ENCODE peak calls at places on chromosomes 13 and 19, in nine cellular contexts. P, V, U, L, N, T, O, Z and C are unnamed samples. For H3K27me3, the result is how much of the 10 kb centered on the place peaks cover.

GRCh38 chr19:33624586-33625153 is 2.9 kb downstream of the CHST8 start:
- DNase-seq in P (no peak), V (no peak), U (no peak), L (no peak), N (no peak), T (no peak), O (no peak), Z (no peak), C (no peak)

GRCh38 chr13:97855570-97855970 is 97.9 kb upstream of the IPO5 start:
- DNase-seq in P (peak), V (no peak), U (no peak), L (peak), N (peak), T (peak), O (no peak), Z (peak), C (peak)

GRCh38 chr13:60372141-60372540 is 24.9 kb upstream of the TDRD3 start:
- DNase-seq in P (no peak), V (no peak), U (no peak), L (no peak), N (no peak), T (no peak), O (peak), Z (no peak), C (no peak)

GRCh38 chr19:55333870-55334269 is 5.8 kb upstream of the KMT5C start:
- DNase-seq in P (no peak), V (no peak), U (no peak), L (no peak), N (no peak), T (no peak), O (no peak), Z (no peak), C (no peak)

GRCh38 chr19:52231154-52231565 is 38.2 kb upstream of the ZNF766 start:
- DNase-seq in P (no peak), V (no peak), U (no peak), L (no peak), N (no peak), T (no peak), O (no peak), Z (no peak), C (no peak)

GRCh38 chr19:8145969-8146368 is 3.4 kb downstream of the FBN3 start:
- DNase-seq in P (no peak), V (no peak), U (no peak), L (no peak), N (peak), T (no peak), O (peak), Z (no peak), C (no peak)

GRCh38 chr13:39374741-39375189 is 228.2 kb downstream of the LHFPL6 start:
- DNase-seq in P (no peak), V (no peak), U (no peak), L (no peak), N (no peak), T (no peak), O (no peak), Z (no peak), C (no peak)

GRCh38 chr19:46863818-46864629 is 3.2 kb downstream of the ARHGAP35 start:
- DNase-seq in P (no peak), V (peak), U (no peak), L (no peak), N (peak), T (peak), O (no peak), Z (no peak), C (no peak)

GRCh38 chr19:16645140-16645539 is 14.8 kb downstream of the SMIM7 start:
- DNase-seq in P (no peak), V (no peak), U (no peak), L (no peak), N (no peak), T (no peak), O (no peak), Z (no peak), C (no peak)

GRCh38 chr19:49546825-49547565 is 19.2 kb downstream of the RCN3 start:
- DNase-seq in P (peak), V (peak), U (peak), L (peak), N (peak), T (peak), O (no peak), Z (peak), C (peak)

GRCh38 chr13:88908896-88909535 is 1237.8 kb downstream of the SLITRK5 start:
- DNase-seq in P (peak), V (no peak), U (no peak), L (no peak), N (no peak), T (no peak), O (no peak), Z (no peak), C (no peak)

GRCh38 chr13:30985637-30986205 is 53.3 kb downstream of the TEX26 start:
- DNase-seq in P (no peak), V (no peak), U (no peak), L (peak), N (no peak), T (no peak), O (no peak), Z (no peak), C (no peak)

GRCh38 chr19:37227996-37228395 is 10.0 kb downstream of the ZNF383 start:
- DNase-seq in P (no peak), V (no peak), U (no peak), L (no peak), N (peak), T (no peak), O (no peak), Z (no peak), C (no peak)

GRCh38 chr13:46595136-46595917 is 42.4 kb downstream of the LRCH1 start:
- DNase-seq in P (no peak), V (no peak), U (no peak), L (peak), N (no peak), T (no peak), O (no peak), Z (no peak), C (no peak)

DNA sequence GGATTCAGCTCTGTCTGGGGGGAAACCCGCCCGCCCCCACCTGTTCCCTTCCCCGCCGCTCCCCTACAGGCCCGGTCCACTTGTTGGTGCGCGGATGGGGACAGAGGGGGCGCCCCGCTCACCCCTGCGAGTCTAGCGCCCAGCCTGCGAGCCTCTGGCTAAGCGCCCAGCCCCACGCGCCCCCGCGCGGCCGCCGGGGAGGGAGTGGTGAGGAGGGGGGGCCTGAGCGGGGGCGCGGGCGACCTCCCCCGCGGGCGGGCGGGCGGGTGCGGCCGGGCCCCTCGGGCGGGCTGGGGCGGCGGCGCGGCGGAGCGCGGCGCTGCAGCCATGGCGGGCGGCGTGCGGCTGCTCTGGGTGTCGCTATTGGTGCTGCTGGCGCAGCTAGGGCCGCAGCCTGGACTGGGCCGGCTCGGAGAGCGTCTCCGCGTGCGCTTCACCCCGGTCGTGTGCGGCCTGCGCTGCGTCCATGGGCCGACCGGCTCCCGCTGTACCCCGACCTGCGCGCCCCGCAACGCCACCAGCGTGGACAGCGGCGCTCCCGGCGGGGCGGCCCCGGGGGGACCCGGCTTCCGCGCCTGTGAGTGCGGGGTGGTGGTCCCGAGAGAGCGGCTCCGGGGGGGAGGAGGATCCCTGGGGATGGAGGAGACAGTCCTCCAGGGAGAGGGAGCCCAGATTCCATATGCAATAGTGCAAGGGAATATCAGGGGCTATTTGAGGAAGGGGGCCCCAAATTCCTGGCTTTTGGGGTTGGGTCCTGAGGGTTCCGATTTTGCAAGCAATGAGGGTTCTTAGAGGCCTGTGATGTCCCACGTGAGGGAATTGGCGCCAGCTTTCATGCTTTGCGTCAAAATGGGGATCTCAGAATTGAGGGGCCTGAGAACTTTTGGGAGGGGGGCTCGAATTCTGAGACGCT is at the start of gene LTBP4:
- DNase-seq in P (no peak), V (peak), U (no peak), L (no peak), N (peak), T (peak), O (peak), Z (no peak), C (no peak)
- TF ChIP-seq CTCF in P (no peak), V (no peak), U (peak), L (peak), N (no peak), T (no peak), O (no peak), Z (no peak), C (no peak)

GRCh38 chr19:51096473-51097165 is 11.6 kb downstream of the CTU1 start:
- DNase-seq in P (no peak), V (no peak), U (no peak), L (no peak), N (peak), T (no peak), O (no peak), Z (no peak), C (no peak)
- H3K27me3 ChIP-seq in P (under half), V (under half), U (under half), L (under half), N (under half), T (under half), O (under half), Z (under half), C (under half)

DNA sequence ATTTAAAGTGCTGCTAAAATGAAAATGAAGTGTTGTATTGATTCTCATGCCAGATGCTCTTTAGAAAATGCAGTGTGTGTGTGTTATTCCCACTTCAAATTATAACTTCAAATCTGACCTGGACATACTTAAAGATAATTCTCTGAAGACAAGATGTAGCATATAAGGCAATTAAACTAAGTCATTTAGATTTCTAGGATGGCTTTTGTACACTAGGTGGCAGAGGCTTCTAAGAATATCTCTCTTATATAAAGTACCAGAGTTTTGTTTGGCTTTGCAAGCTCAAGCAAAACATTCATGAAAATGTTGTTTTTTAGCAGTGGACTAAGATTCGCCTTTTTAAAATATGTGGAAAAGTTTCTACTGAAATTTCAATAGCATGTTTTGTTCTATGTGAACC is 407.2 kb downstream of the GPC5 start:
- DNase-seq in P (no peak), V (no peak), U (no peak), L (no peak), N (peak), T (no peak), O (no peak), Z (no peak), C (no peak)
- TF ChIP-seq CTCF in P (no peak), V (no peak), U (peak), L (no peak), N (peak), T (no peak), O (no peak), Z (no peak), C (peak)

DNA sequence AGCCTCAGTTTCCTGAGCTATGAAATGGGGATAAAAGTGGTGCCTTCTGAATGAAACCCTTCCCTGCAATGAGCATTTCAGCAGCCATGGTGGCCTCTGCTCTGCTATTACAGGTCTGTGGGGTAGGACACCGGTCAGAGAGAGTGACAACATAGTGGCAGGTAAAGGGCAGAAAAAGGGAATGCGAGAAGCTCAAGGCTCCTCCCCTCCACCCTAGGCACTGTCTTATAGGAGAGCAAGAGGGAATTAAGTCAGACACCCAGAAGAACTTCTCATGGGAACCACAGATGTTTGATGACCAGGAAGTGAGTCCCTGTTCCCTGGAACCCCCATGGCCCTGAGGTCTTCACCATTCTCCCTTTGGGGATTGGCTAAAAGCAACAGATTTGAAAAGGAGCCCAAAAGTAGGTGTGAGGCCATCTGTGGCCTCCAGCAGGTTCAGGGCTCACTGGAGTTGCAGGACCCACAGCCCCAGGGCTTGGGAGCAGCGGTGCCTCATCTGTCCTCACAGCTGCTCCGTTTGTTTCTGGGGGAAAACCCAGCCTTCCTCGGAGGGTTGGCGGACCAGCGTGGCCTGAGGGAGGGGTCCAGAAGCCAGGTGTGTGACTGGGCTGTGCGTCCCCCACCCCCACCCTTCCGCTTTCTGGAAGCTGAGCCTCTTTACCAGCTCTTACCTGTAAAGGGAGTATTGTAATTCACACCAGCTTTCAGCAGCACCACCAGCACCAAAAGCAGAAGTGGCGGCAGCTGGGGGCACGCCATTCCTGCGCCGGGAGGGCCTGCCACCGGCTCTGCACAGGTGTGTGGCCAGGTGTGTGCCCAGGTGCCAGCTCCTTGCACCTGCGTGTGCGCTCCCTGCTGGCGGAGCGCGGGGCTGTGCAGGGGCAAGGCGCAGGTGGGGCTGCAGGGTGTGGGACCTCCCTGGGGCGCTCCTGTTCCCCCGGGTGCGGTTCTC is 19.4 kb downstream of the IQCN start:
- DNase-seq in P (no peak), V (no peak), U (no peak), L (no peak), N (peak), T (no peak), O (peak), Z (no peak), C (no peak)
- H3K27me3 ChIP-seq in P (under half), V (under half), U (under half), L (under half), N (under half), T (under half), O (under half), Z (under half), C (under half)

DNA sequence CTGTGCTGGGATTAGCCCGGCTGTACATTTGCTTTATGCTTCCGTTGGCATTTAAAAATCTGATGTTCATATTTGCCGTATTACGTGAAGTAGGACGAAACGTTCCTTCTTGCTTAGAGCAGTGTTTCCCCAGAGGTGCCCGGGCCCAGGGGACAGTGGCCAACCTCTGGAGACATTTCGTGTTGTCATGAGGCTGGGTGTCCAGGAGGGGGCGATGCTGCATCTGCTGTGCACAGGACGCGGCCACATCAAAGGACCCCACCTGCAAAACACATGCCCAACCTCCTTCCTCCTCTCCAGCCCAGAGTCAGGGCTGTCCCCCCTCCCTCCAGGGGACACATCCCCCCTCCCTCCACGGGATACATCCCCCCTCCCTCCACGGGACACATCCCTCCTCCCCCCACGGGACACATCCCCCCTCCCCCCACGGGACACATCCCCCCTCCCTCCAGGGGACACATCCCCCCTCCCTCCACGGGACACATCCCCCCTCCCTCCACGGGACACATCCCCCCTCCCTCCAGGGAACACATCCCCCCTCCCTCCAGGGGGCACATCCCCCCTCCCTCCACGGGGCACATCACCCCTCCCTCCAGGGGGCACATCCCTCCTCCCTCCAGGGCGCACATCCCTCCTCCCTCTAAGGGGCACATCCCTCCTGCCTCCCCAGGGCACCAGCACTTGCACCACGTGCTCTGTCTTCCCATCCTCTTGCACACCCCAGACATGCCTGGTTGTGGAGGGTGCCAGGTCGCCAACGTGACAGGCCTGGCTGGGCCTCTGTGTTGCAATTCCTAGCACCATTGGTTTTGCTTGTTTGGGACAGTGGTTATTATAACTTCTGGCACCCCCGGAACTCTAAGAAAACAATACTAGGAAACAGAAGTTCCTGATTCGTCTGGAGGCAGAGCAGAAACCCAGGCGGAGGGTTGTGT is 46.7 kb downstream of the GAS6 start:
- DNase-seq in P (peak), V (peak), U (peak), L (peak), N (peak), T (peak), O (peak), Z (no peak), C (peak)
- TF ChIP-seq CTCF in P (peak), V (peak), U (peak), L (peak), N (peak), T (peak), O (peak), Z (peak), C (peak)

GRCh38 chr13:34913040-34913439 is 29.0 kb upstream of the NBEA start:
- DNase-seq in P (no peak), V (no peak), U (no peak), L (no peak), N (peak), T (no peak), O (no peak), Z (no peak), C (peak)

GRCh38 chr13:34914416-34914815 is 27.7 kb upstream of the NBEA start:
- DNase-seq in P (no peak), V (no peak), U (no peak), L (no peak), N (peak), T (no peak), O (no peak), Z (no peak), C (no peak)

GRCh38 chr13:34911159-34911558 is 30.9 kb upstream of the NBEA start:
- DNase-seq in P (no peak), V (no peak), U (no peak), L (no peak), N (no peak), T (no peak), O (no peak), Z (no peak), C (no peak)
- H3K27me3 ChIP-seq in P (under half), V (under half), U (under half), L (under half), N (under half), T (under half), O (under half), Z (under half), C (under half)

GRCh38 chr13:49690990-49691886 is at the start of gene EBPL:
- DNase-seq in P (peak), V (peak), U (peak), L (no peak), N (peak), T (peak), O (peak), Z (peak), C (peak)
- TF ChIP-seq CTCF in P (no peak), V (no peak), U (no peak), L (no peak), N (no peak), T (no peak), O (no peak), Z (no peak), C (no peak)